ENCODE peak calls at places on chromosome 21, in four cellular contexts. P is fibroblast of the aortic adventitia, Z is A673, Q is WTC11. A is an unnamed sample.

GRCh38 chr21:16954787-16955186 is 558.1 kb upstream of the CXADR start:
- DNase-seq in Q (no peak), Z (no peak), P (no peak), A (no peak)

GRCh38 chr21:14451520-14451919 is 68.6 kb upstream of the HSPA13 start:
- DNase-seq in P (no peak), Z (no peak), Q (no peak), A (no peak)

GRCh38 chr21:29155118-29155932 is 24.9 kb downstream of the MAP3K7CL start:
- DNase-seq in P (peak), Q (peak), Z (peak), A (no peak)

GRCh38 chr21:26754853-26755252 is 90.4 kb downstream of the ADAMTS1 start:
- DNase-seq in Z (no peak), P (no peak), Q (no peak), A (no peak)

GRCh38 chr21:26513212-26513611 is 59.9 kb downstream of the CYYR1 start:
- DNase-seq in P (peak), Z (peak), Q (no peak), A (no peak)

GRCh38 chr21:33286600-33287456 is 20.7 kb downstream of the IL10RB start:
- DNase-seq in Q (no peak), Z (no peak), P (peak), A (no peak)

GRCh38 chr21:31429500-31429899 is 85.4 kb upstream of the TIAM1 start:
- DNase-seq in Z (no peak), P (no peak), Q (no peak), A (no peak)

GRCh38 chr21:28877318-28877884 is 115.3 kb downstream of the LTN1 start:
- DNase-seq in Q (no peak), P (no peak), Z (no peak), A (no peak)

GRCh38 chr21:26405071-26405470 is 168.0 kb downstream of the CYYR1 start:
- DNase-seq in Q (no peak), Z (peak), P (peak), A (no peak)

GRCh38 chr21:14308234-14308633 is 74.7 kb downstream of the HSPA13 start:
- DNase-seq in Q (no peak), P (no peak), Z (no peak), A (peak)

GRCh38 chr21:46326110-46326703 is 2.3 kb downstream of the PCNT start:
- DNase-seq in P (no peak), Z (no peak), Q (no peak), A (no peak)
- TF ChIP-seq CTCF in P (no peak), Z (no peak), Q (no peak), A (peak)

GRCh38 chr21:42360317-42360716 is 6.0 kb downstream of the TFF1 start:
- DNase-seq in P (no peak), Q (no peak), Z (peak), A (no peak)
- TF ChIP-seq CTCF in P (no peak), Q (peak), Z (peak), A (no peak)

GRCh38 chr21:15552914-15553491 is 176.8 kb upstream of the USP25 start:
- DNase-seq in P (peak), Z (peak), Q (no peak), A (peak)
- TF ChIP-seq CTCF in P (peak), Z (peak), Q (peak), A (no peak)

DNA sequence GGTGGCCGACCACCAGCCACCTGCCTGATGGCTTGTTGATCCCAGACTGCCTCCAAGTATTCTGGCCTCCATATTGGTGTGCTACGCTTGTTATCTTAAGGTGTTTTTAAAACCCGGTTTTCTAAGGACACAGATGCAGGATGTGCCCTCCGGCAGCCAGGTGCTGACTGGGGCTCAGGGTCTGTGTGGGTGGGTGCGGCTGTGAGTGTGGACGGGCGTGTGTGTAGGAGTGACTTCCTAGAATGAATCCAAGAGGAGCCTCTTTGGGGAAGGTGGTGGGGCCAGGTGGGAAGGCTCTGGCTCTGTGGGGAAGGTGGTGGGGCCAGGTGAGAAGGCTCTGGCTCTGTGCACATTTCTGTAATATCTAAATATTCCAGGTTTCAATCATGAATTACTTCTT is 12.8 kb upstream of the TSPEAR start:
- DNase-seq in Q (no peak), P (no peak), Z (no peak), A (no peak)
- TF ChIP-seq CTCF in Q (no peak), P (no peak), Z (no peak), A (no peak)

DNA sequence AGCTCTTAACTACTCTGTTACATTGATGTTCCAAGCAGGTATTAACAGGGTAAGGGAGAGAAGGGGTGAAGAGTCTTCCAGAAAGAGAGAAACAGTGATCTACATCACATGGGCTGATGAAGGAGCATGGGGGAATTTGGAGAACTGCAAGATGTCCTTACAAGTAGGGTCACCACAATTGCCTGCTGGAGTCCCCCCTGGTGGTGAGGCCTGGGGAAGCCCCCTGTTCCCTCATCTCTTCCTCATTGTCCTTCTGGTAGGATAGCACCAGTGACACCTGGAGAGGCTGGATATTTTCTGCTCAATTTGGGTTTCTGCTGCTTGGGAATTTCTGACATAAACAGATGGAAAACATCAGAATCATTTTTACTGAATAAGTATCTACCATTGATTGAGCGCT is 126.6 kb downstream of the RUNX1 start:
- DNase-seq in P (no peak), Q (no peak), Z (no peak), A (no peak)
- TF ChIP-seq CTCF in P (peak), Q (no peak), Z (no peak), A (no peak)

GRCh38 chr21:39156024-39156423 is 27.2 kb downstream of the PSMG1 start:
- DNase-seq in P (peak), Q (no peak), Z (no peak), A (no peak)

GRCh38 chr21:39150316-39150715 is 32.9 kb downstream of the PSMG1 start:
- DNase-seq in Z (no peak), Q (no peak), P (no peak), A (no peak)

GRCh38 chr21:39155578-39155977 is 27.7 kb downstream of the PSMG1 start:
- DNase-seq in Z (no peak), P (no peak), Q (no peak), A (no peak)

GRCh38 chr21:39153842-39154241 is 29.4 kb downstream of the PSMG1 start:
- DNase-seq in Z (no peak), Q (no peak), P (no peak), A (no peak)

GRCh38 chr21:39153373-39153772 is 29.9 kb downstream of the PSMG1 start:
- DNase-seq in Z (peak), P (peak), Q (peak), A (no peak)
- TF ChIP-seq CTCF in Z (peak), P (peak), Q (no peak), A (peak)

A was measured in GM20000.